ENCODE peak calls at places on chromosomes 6 and 20, in six cellular contexts. One of them, this sample, is unnamed.

GRCh38 chr6:156848123-156848522 is 70.9 kb downstream of the ARID1B start:
- DNase-seq in esophagus squamous epithelium: no peak
- DNase-seq in upper lobe of left lung: no peak
- DNase-seq in Panc1: no peak
- DNase-seq in tibial artery: no peak
- DNase-seq in fibroblast of lung: no peak
- DNase-seq in this sample: no peak

GRCh38 chr6:158910484-158911075 is 89.4 kb downstream of the RSPH3 start:
- DNase-seq in fibroblast of lung: no peak
- DNase-seq in Panc1: no peak
- DNase-seq in tibial artery: no peak
- DNase-seq in upper lobe of left lung: peak; percentile 42
- DNase-seq in esophagus squamous epithelium: no peak
- DNase-seq in this sample: no peak

GRCh38 chr6:159981171-159981571 is 12.3 kb downstream of the IGF2R start:
- DNase-seq in tibial artery: no peak
- DNase-seq in upper lobe of left lung: no peak
- DNase-seq in Panc1: no peak
- DNase-seq in esophagus squamous epithelium: no peak
- DNase-seq in fibroblast of lung: no peak
- DNase-seq in this sample: no peak

GRCh38 chr6:31899882-31900722 is 1.8 kb downstream of the ZBTB12 start:
- DNase-seq in tibial artery: no peak
- DNase-seq in upper lobe of left lung: no peak
- DNase-seq in esophagus squamous epithelium: no peak
- DNase-seq in Panc1: no peak
- DNase-seq in fibroblast of lung: no peak
- DNase-seq in this sample: no peak

GRCh38 chr6:105460860-105461259 is 58.0 kb upstream of the PREP start:
- DNase-seq in upper lobe of left lung: no peak
- DNase-seq in tibial artery: no peak
- DNase-seq in esophagus squamous epithelium: no peak
- DNase-seq in Panc1: no peak
- DNase-seq in fibroblast of lung: no peak
- DNase-seq in this sample: no peak

GRCh38 chr6:624979-625378 is 31.9 kb downstream of the HUS1B start:
- DNase-seq in upper lobe of left lung: no peak
- DNase-seq in Panc1: no peak
- DNase-seq in esophagus squamous epithelium: no peak
- DNase-seq in tibial artery: no peak
- DNase-seq in fibroblast of lung: peak; percentile 75
- DNase-seq in this sample: no peak

GRCh38 chr6:125815050-125815910 is 24.5 kb downstream of the NCOA7 start:
- DNase-seq in Panc1: no peak
- DNase-seq in esophagus squamous epithelium: no peak
- DNase-seq in fibroblast of lung: peak; percentile 56
- DNase-seq in tibial artery: no peak
- DNase-seq in upper lobe of left lung: no peak
- DNase-seq in this sample: no peak

GRCh38 chr6:62652692-62653328 is 366.8 kb upstream of the KHDRBS2 start:
- DNase-seq in fibroblast of lung: peak; percentile 26
- DNase-seq in Panc1: no peak
- DNase-seq in tibial artery: no peak
- DNase-seq in esophagus squamous epithelium: no peak
- DNase-seq in upper lobe of left lung: no peak
- DNase-seq in this sample: no peak

GRCh38 chr6:80639243-80639642 is 532.8 kb downstream of the BCKDHB start:
- DNase-seq in fibroblast of lung: peak; percentile 69
- DNase-seq in Panc1: no peak
- DNase-seq in tibial artery: no peak
- DNase-seq in esophagus squamous epithelium: no peak
- DNase-seq in upper lobe of left lung: no peak
- DNase-seq in this sample: no peak

GRCh38 chr20:61549865-61550264 is 297.8 kb downstream of the CDH4 start:
- DNase-seq in fibroblast of lung: no peak
- DNase-seq in Panc1: no peak
- DNase-seq in esophagus squamous epithelium: no peak
- DNase-seq in upper lobe of left lung: no peak
- DNase-seq in tibial artery: no peak
- DNase-seq in this sample: no peak

GRCh38 chr6:107815846-107816245 is 8.3 kb downstream of the SCML4 start:
- DNase-seq in esophagus squamous epithelium: no peak
- DNase-seq in Panc1: no peak
- DNase-seq in fibroblast of lung: no peak
- DNase-seq in upper lobe of left lung: no peak
- DNase-seq in tibial artery: no peak
- DNase-seq in this sample: no peak

GRCh38 chr6:147621280-147621679 is 112.8 kb downstream of the SAMD5 start:
- DNase-seq in esophagus squamous epithelium: no peak
- DNase-seq in upper lobe of left lung: no peak
- DNase-seq in Panc1: no peak
- DNase-seq in fibroblast of lung: peak; percentile 93
- DNase-seq in tibial artery: no peak
- DNase-seq in this sample: no peak

GRCh38 chr20:21048841-21049273 is 57.3 kb downstream of the LINC00237 start:
- DNase-seq in upper lobe of left lung: no peak
- DNase-seq in tibial artery: no peak
- DNase-seq in fibroblast of lung: no peak
- DNase-seq in Panc1: no peak
- DNase-seq in esophagus squamous epithelium: no peak
- DNase-seq in this sample: peak; percentile 54

GRCh38 chr20:62706857-62707256 is 1.8 kb upstream of the NTSR1 start:
- DNase-seq in tibial artery: no peak
- DNase-seq in Panc1: no peak
- DNase-seq in esophagus squamous epithelium: no peak
- DNase-seq in upper lobe of left lung: no peak
- DNase-seq in fibroblast of lung: no peak
- DNase-seq in this sample: no peak

GRCh38 chr6:47102331-47102730 is 60.2 kb upstream of the ADGRF1 start:
- DNase-seq in fibroblast of lung: no peak
- DNase-seq in upper lobe of left lung: no peak
- DNase-seq in esophagus squamous epithelium: no peak
- DNase-seq in Panc1: no peak
- DNase-seq in tibial artery: no peak
- DNase-seq in this sample: no peak

GRCh38 chr6:12009904-12010634 is 2.0 kb upstream of the HIVEP1 start:
- DNase-seq in tibial artery: no peak
- DNase-seq in Panc1: no peak
- DNase-seq in esophagus squamous epithelium: no peak
- DNase-seq in upper lobe of left lung: no peak
- DNase-seq in fibroblast of lung: peak; percentile 54
- DNase-seq in this sample: peak; percentile 92

GRCh38 chr6:52015953-52016352 is 71.5 kb downstream of the PKHD1 start:
- DNase-seq in fibroblast of lung: no peak
- DNase-seq in upper lobe of left lung: no peak
- DNase-seq in tibial artery: no peak
- DNase-seq in esophagus squamous epithelium: no peak
- DNase-seq in Panc1: no peak
- DNase-seq in this sample: no peak

GRCh38 chr20:38296433-38296832 is 7.5 kb upstream of the BPI start:
- DNase-seq in fibroblast of lung: no peak
- DNase-seq in esophagus squamous epithelium: no peak
- DNase-seq in tibial artery: no peak
- DNase-seq in upper lobe of left lung: no peak
- DNase-seq in Panc1: no peak
- DNase-seq in this sample: no peak

GRCh38 chr20:5696011-5696559 is 54.1 kb upstream of the SHLD1 start:
- DNase-seq in esophagus squamous epithelium: no peak
- DNase-seq in tibial artery: peak; percentile 65
- DNase-seq in fibroblast of lung: peak; percentile 99
- DNase-seq in Panc1: peak; percentile 56
- DNase-seq in upper lobe of left lung: no peak
- DNase-seq in this sample: peak; percentile 90

GRCh38 chr6:15336905-15337583 is 91.2 kb downstream of the JARID2 start:
- DNase-seq in upper lobe of left lung: no peak
- DNase-seq in fibroblast of lung: no peak
- DNase-seq in Panc1: no peak
- DNase-seq in tibial artery: no peak
- DNase-seq in esophagus squamous epithelium: no peak
- DNase-seq in this sample: no peak

GRCh38 chr20:2984028-2984501 is 59.4 kb upstream of the GNRH2 start:
- DNase-seq in upper lobe of left lung: no peak
- DNase-seq in tibial artery: no peak
- DNase-seq in esophagus squamous epithelium: no peak
- DNase-seq in Panc1: no peak
- DNase-seq in fibroblast of lung: no peak
- DNase-seq in this sample: peak; percentile 56

GRCh38 chr6:148005806-148006205 is 336.8 kb upstream of the SASH1 start:
- DNase-seq in tibial artery: no peak
- DNase-seq in esophagus squamous epithelium: no peak
- DNase-seq in Panc1: no peak
- DNase-seq in upper lobe of left lung: no peak
- DNase-seq in fibroblast of lung: no peak
- DNase-seq in this sample: no peak

GRCh38 chr6:4672772-4673171 is 103.4 kb upstream of the CDYL start:
- DNase-seq in Panc1: no peak
- DNase-seq in esophagus squamous epithelium: no peak
- DNase-seq in tibial artery: no peak
- DNase-seq in fibroblast of lung: peak; percentile 21
- DNase-seq in upper lobe of left lung: no peak
- DNase-seq in this sample: peak; percentile 78

GRCh38 chr20:41174782-41175181 is 37.4 kb downstream of the PLCG1 start:
- DNase-seq in tibial artery: peak; percentile 70
- DNase-seq in esophagus squamous epithelium: no peak
- DNase-seq in Panc1: no peak
- DNase-seq in fibroblast of lung: peak; percentile 18
- DNase-seq in upper lobe of left lung: peak; percentile 15
- DNase-seq in this sample: no peak

GRCh38 chr6:153965996-153966395 is 73.0 kb upstream of the OPRM1 start:
- DNase-seq in fibroblast of lung: peak; percentile 18
- DNase-seq in esophagus squamous epithelium: no peak
- DNase-seq in upper lobe of left lung: no peak
- DNase-seq in tibial artery: no peak
- DNase-seq in Panc1: no peak
- DNase-seq in this sample: no peak

GRCh38 chr6:18414102-18414501 is 27.0 kb downstream of the RNF144B start:
- DNase-seq in fibroblast of lung: no peak
- DNase-seq in esophagus squamous epithelium: no peak
- DNase-seq in tibial artery: no peak
- DNase-seq in upper lobe of left lung: no peak
- DNase-seq in Panc1: no peak
- DNase-seq in this sample: no peak

GRCh38 chr6:4280721-4281120 is 145.3 kb upstream of the ECI2 start:
- DNase-seq in fibroblast of lung: peak; percentile 66
- DNase-seq in tibial artery: no peak
- DNase-seq in upper lobe of left lung: no peak
- DNase-seq in Panc1: no peak
- DNase-seq in esophagus squamous epithelium: no peak
- DNase-seq in this sample: peak; percentile 93

GRCh38 chr6:21438237-21438985 is 155.1 kb upstream of the SOX4 start:
- DNase-seq in Panc1: no peak
- DNase-seq in esophagus squamous epithelium: no peak
- DNase-seq in fibroblast of lung: no peak
- DNase-seq in tibial artery: no peak
- DNase-seq in upper lobe of left lung: no peak
- DNase-seq in this sample: no peak

DNA sequence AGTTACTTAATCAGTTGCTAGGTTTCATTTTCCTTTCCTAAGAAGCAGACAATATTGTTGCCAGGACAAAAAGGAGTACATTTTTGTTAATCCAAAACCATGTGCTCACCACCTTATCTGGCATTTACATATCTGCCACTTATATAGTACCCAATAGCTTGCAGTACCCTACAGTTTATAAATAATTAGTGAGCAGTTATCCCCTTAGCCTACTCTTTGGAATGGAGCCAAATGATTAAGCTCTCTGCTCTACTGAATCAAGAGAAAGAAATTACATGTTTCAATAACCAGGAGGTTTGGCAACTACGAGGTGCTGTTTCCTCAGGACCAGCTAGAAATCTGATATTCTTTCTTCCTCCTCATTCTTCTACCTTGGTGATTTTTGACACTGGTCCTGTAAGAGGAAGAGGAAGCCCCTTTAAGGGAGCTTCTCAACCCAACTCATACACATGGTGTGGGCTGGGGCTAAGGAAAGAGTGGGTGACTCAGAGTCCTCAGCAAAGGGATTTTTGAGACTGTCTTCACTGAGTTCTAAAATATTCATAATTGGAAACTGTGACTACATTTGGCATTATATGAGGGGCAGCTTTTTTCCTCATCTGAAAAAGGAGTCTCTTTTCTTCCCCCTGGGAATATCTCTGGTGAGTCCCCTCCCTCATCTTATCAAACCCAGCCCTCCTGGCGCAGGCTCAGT is 1.5 kb downstream of the ZNFX1 start:
- DNase-seq in tibial artery: no peak
- DNase-seq in esophagus squamous epithelium: no peak
- DNase-seq in Panc1: no peak
- DNase-seq in upper lobe of left lung: peak; percentile 42
- DNase-seq in fibroblast of lung: peak; percentile 66
- DNase-seq in this sample: peak; percentile 95
- TF ChIP-seq CTCF in tibial artery: no peak
- TF ChIP-seq CTCF in esophagus squamous epithelium: no peak
- TF ChIP-seq CTCF in Panc1: no peak
- TF ChIP-seq CTCF in upper lobe of left lung: no peak
- TF ChIP-seq CTCF in fibroblast of lung: no peak
- TF ChIP-seq CTCF in this sample: no peak

GRCh38 chr6:169415179-169415578 is 161.5 kb upstream of the THBS2 start:
- DNase-seq in fibroblast of lung: peak; percentile 22
- DNase-seq in tibial artery: no peak
- DNase-seq in Panc1: no peak
- DNase-seq in esophagus squamous epithelium: no peak
- DNase-seq in upper lobe of left lung: no peak
- DNase-seq in this sample: no peak
- H3K9me3 ChIP-seq in fibroblast of lung: no peaks in the 10 kb centered on the region
- H3K9me3 ChIP-seq in tibial artery: peaks cover 14% of the 10 kb centered on the region
- H3K9me3 ChIP-seq in Panc1: peaks cover 34% of the 10 kb centered on the region
- H3K9me3 ChIP-seq in esophagus squamous epithelium: peaks cover 17% of the 10 kb centered on the region
- H3K9me3 ChIP-seq in upper lobe of left lung: peaks cover 5% of the 10 kb centered on the region
- H3K9me3 ChIP-seq in this sample: peaks cover 4% of the 10 kb centered on the region

GRCh38 chr20:1209447-1210387 is 6.5 kb downstream of the C20orf202 start:
- DNase-seq in fibroblast of lung: no peak
- DNase-seq in tibial artery: no peak
- DNase-seq in Panc1: no peak
- DNase-seq in upper lobe of left lung: no peak
- DNase-seq in esophagus squamous epithelium: no peak
- DNase-seq in this sample: no peak
- TF ChIP-seq CTCF in fibroblast of lung: peak; percentile 37
- TF ChIP-seq CTCF in tibial artery: no peak
- TF ChIP-seq CTCF in Panc1: peak; percentile 59
- TF ChIP-seq CTCF in upper lobe of left lung: no peak
- TF ChIP-seq CTCF in esophagus squamous epithelium: no peak
- TF ChIP-seq CTCF in this sample: peak; percentile 40

GRCh38 chr6:167410510-167410909 is 85.6 kb downstream of the TTLL2 start:
- DNase-seq in fibroblast of lung: no peak
- DNase-seq in tibial artery: no peak
- DNase-seq in upper lobe of left lung: peak; percentile 17
- DNase-seq in Panc1: no peak
- DNase-seq in esophagus squamous epithelium: no peak
- DNase-seq in this sample: no peak

GRCh38 chr6:167409689-167410088 is 84.8 kb downstream of the TTLL2 start:
- DNase-seq in fibroblast of lung: no peak
- DNase-seq in Panc1: no peak
- DNase-seq in tibial artery: no peak
- DNase-seq in esophagus squamous epithelium: no peak
- DNase-seq in upper lobe of left lung: peak; percentile 12
- DNase-seq in this sample: no peak

GRCh38 chr6:167408235-167408869 is 83.5 kb downstream of the TTLL2 start:
- DNase-seq in Panc1: no peak
- DNase-seq in esophagus squamous epithelium: no peak
- DNase-seq in fibroblast of lung: no peak
- DNase-seq in upper lobe of left lung: peak; percentile 10
- DNase-seq in tibial artery: no peak
- DNase-seq in this sample: no peak

GRCh38 chr6:167407239-167408064 is 82.6 kb downstream of the TTLL2 start:
- DNase-seq in Panc1: no peak
- DNase-seq in esophagus squamous epithelium: no peak
- DNase-seq in tibial artery: no peak
- DNase-seq in upper lobe of left lung: no peak
- DNase-seq in fibroblast of lung: no peak
- DNase-seq in this sample: no peak

GRCh38 chr6:167409078-167409477 is 84.2 kb downstream of the TTLL2 start:
- DNase-seq in tibial artery: no peak
- DNase-seq in fibroblast of lung: no peak
- DNase-seq in upper lobe of left lung: peak; percentile 14
- DNase-seq in esophagus squamous epithelium: no peak
- DNase-seq in Panc1: no peak
- DNase-seq in this sample: no peak
- H3K9me3 ChIP-seq in tibial artery: no peaks in the 10 kb centered on the region
- H3K9me3 ChIP-seq in fibroblast of lung: no peaks in the 10 kb centered on the region
- H3K9me3 ChIP-seq in upper lobe of left lung: no peaks in the 10 kb centered on the region
- H3K9me3 ChIP-seq in esophagus squamous epithelium: no peaks in the 10 kb centered on the region
- H3K9me3 ChIP-seq in Panc1: no peaks in the 10 kb centered on the region
- H3K9me3 ChIP-seq in this sample: no peaks in the 10 kb centered on the region

This sample was measured in osteoblast.